ENCODE peak calls at places on chromosomes 5 and 9, in four cellular contexts. B is H1, O is GM12878, L is HCT116. Q is an unnamed sample.

GRCh38 chr5:55904152-55904551 is 53.0 kb downstream of the IL31RA start:
- DNase-seq in O (no peak), L (no peak), B (no peak), Q (no peak)

GRCh38 chr9:77497322-77498198 is 150.6 kb downstream of the GNA14 start:
- DNase-seq in L (no peak), O (no peak), B (no peak), Q (no peak)

GRCh38 chr9:706606-707451 is 134.7 kb upstream of the DMRT1 start:
- DNase-seq in B (no peak), O (no peak), L (no peak), Q (peak)

GRCh38 chr9:132381966-132382541 is 24.6 kb downstream of the TTF1 start:
- DNase-seq in B (no peak), O (peak), L (no peak), Q (no peak)

GRCh38 chr5:12272389-12272788 is 368.1 kb upstream of the CTNND2 start:
- DNase-seq in O (no peak), B (peak), L (no peak), Q (no peak)

GRCh38 chr9:23663536-23663935 is 162.5 kb downstream of the ELAVL2 start:
- DNase-seq in L (no peak), O (no peak), B (no peak), Q (no peak)

GRCh38 chr5:148382961-148383360 is 797 bp upstream of the FBXO38 start:
- DNase-seq in O (no peak), B (no peak), L (no peak), Q (no peak)

GRCh38 chr9:111287127-111287526 is 42.9 kb downstream of the OR2K2 start:
- DNase-seq in B (no peak), L (peak), O (no peak), Q (no peak)

GRCh38 chr9:119961774-119962408 is 592.7 kb upstream of the BRINP1 start:
- DNase-seq in B (peak), O (no peak), L (peak), Q (peak)

GRCh38 chr5:14702238-14702839 is 37.8 kb downstream of the OTULIN start:
- DNase-seq in B (no peak), L (no peak), O (no peak), Q (no peak)

GRCh38 chr5:126857472-126858410 is 80.8 kb downstream of the LMNB1 start:
- DNase-seq in B (no peak), O (no peak), L (no peak), Q (no peak)

GRCh38 chr5:133344266-133344665 is 268.1 kb downstream of the FSTL4 start:
- DNase-seq in B (no peak), O (no peak), L (no peak), Q (no peak)

GRCh38 chr5:148858106-148858505 is 31.7 kb downstream of the ADRB2 start:
- DNase-seq in B (no peak), O (no peak), L (no peak), Q (no peak)

GRCh38 chr9:37325778-37326177 is 96.7 kb upstream of the GRHPR start:
- DNase-seq in L (no peak), O (no peak), B (no peak), Q (no peak)

GRCh38 chr5:100779669-100780375 is 123.3 kb downstream of the ST8SIA4 start:
- DNase-seq in O (no peak), L (no peak), B (no peak), Q (no peak)

GRCh38 chr5:138694146-138694545 is 59.1 kb upstream of the CTNNA1 start:
- DNase-seq in B (no peak), O (no peak), L (no peak), Q (no peak)

GRCh38 chr9:129491486-129491855 is 129.4 kb downstream of the C9orf50 start:
- DNase-seq in O (no peak), L (no peak), B (no peak), Q (no peak)

GRCh38 chr5:153969563-153969895 is 69.2 kb downstream of the FAM114A2 start:
- DNase-seq in B (no peak), O (no peak), L (no peak), Q (no peak)

GRCh38 chr5:80255425-80255751 is 460 bp downstream of the SERINC5 start:
- DNase-seq in L (no peak), B (no peak), O (no peak), Q (no peak)

DNA sequence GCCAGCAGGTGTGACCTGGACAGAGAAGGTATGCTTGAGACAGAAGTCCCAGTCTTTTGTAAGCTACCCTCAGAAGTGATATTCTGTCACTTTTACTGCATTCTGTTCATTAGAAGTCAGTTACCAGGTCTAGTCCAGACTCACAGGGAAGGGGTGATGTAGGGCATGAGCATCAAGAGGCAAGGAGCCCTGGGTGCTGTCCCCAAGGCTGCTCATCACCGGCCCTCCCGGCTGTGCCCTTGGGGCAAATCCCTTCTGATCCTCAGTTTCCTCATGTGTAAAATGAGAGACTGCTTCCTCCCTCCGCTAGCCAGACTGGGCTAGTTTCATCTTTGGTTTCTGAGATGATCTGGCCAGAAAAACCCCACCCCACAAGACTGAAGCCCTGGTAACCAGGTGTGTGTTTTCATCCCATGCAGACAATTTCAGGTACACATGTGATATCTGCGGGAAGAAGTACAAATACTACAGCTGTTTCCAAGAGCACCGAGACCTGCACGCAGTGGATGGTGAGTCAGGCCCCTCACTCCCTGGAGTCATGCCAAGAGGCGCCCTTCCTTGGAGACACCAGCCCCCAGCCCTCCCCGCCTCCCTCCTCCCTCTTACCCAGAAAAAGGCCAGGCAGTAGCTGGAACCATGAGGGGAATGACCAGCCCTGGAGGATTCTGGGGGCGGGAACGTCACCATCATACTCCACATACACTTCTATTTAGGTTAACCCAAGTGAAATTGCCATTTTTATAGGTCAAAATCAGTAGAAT is 71.0 kb downstream of the AMBP start:
- DNase-seq in B (no peak), O (no peak), L (no peak), Q (no peak)
- TF ChIP-seq SRF in B (no peak), O (no peak), L (no peak), Q (no peak)

GRCh38 chr9:121744002-121744686 is 92.7 kb downstream of the DAB2IP start:
- DNase-seq in L (no peak), O (no peak), B (no peak), Q (peak)
- TF ChIP-seq SRF in L (no peak), O (no peak), B (no peak), Q (no peak)

GRCh38 chr5:68239485-68239884 is 23.9 kb downstream of the PIK3R1 start:
- DNase-seq in O (no peak), L (no peak), B (no peak), Q (peak)
- TF ChIP-seq SRF in O (no peak), L (no peak), B (no peak), Q (no peak)

DNA sequence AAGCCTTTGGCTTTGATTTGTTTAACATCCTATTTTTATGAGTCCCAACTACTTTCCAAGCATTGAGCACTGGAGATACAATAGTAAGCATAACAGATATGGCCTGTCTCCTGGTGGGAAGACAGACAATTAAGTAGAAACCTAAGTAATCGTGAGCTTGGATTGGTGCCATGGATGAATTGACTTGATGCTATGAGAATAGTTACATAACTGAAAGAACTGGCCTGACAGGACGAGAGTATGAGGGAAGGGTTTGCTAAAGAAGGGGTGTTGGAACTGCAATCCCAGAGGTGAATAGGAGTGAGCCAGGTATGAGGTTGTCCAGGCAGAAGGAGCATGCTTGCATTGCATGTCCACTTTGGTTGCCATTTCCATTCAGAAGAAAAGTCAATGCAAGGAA is 52.4 kb downstream of the GPR21 start:
- DNase-seq in L (no peak), B (no peak), O (no peak), Q (no peak)
- TF ChIP-seq SRF in L (no peak), B (no peak), O (no peak), Q (no peak)

GRCh38 chr5:69038539-69038938 is 55.3 kb upstream of the SLC30A5 start:
- DNase-seq in O (no peak), L (no peak), B (no peak), Q (peak)

GRCh38 chr5:69032009-69032408 is 61.8 kb upstream of the SLC30A5 start:
- DNase-seq in B (no peak), O (no peak), L (no peak), Q (no peak)

GRCh38 chr5:69039829-69040228 is 54.0 kb upstream of the SLC30A5 start:
- DNase-seq in O (no peak), L (no peak), B (no peak), Q (no peak)

GRCh38 chr5:69033690-69034089 is 60.1 kb upstream of the SLC30A5 start:
- DNase-seq in O (no peak), B (no peak), L (no peak), Q (no peak)

GRCh38 chr5:69035665-69036064 is 58.1 kb upstream of the SLC30A5 start:
- DNase-seq in O (no peak), B (no peak), L (no peak), Q (no peak)
- TF ChIP-seq SRF in O (no peak), B (no peak), L (no peak), Q (no peak)

GRCh38 chr9:94639045-94639995 is at the start of gene FBP1:
- DNase-seq in B (no peak), L (no peak), O (no peak), Q (no peak)
- TF ChIP-seq SRF in B (no peak), L (no peak), O (no peak), Q (no peak)

GRCh38 chr9:137745541-137745991 is 126.8 kb downstream of the EHMT1 start:
- DNase-seq in B (no peak), O (peak), L (peak), Q (peak)
- TF ChIP-seq SRF in B (no peak), O (no peak), L (no peak), Q (no peak)

GRCh38 chr5:91339053-91339710 is 43.9 kb downstream of the ARRDC3 start:
- DNase-seq in B (peak), O (no peak), L (no peak), Q (no peak)
- TF ChIP-seq SRF in B (no peak), O (no peak), L (no peak), Q (no peak)

DNA sequence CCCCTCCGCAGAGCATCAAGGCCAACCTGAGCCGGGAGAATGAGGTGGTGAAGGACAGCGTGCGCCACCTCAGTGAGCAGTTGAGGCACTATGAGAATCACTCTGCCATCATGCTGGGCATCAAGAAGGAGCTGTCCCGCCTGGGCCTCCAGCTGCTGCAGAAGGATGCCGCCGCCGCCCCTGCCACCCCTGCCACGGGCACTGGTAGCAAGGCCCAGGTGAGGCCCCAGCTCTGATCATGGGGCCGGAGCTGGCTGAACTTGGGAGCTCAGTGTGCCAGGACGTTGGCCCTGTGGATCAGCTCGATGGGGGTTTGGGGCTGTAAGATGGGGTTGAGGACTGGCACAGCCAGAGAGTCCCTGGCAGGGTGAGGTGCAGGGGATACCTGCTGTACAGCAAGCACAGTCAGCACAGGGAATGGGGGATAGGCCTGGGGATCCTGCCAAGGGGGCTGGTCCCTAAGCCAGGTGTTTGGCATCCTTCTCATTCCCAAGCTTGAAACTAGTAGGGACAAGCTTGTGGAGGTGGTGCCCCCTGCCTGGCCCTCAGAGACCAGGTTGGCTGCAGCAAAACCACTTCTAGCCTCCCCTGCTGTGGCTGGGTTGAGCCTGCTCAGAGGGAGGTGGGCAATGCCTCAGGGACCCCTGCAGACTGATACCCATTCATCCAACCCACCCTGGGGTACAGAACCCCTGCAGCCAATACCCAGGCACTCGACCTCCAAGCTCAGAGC is 22.5 kb downstream of the OLFML2A start:
- DNase-seq in B (no peak), L (no peak), O (no peak), Q (no peak)
- TF ChIP-seq SRF in B (no peak), L (no peak), O (no peak), Q (no peak)

GRCh38 chr9:22210262-22210661 is 201.2 kb upstream of the CDKN2B start:
- DNase-seq in B (no peak), L (no peak), O (no peak), Q (no peak)

GRCh38 chr9:22214021-22214420 is 204.9 kb upstream of the CDKN2B start:
- DNase-seq in B (no peak), O (no peak), L (no peak), Q (no peak)

GRCh38 chr9:22210936-22211335 is 201.8 kb upstream of the CDKN2B start:
- DNase-seq in O (no peak), L (no peak), B (no peak), Q (no peak)

GRCh38 chr9:22208846-22209585 is 199.9 kb upstream of the CDKN2B start:
- DNase-seq in O (no peak), L (no peak), B (no peak), Q (no peak)

DNA sequence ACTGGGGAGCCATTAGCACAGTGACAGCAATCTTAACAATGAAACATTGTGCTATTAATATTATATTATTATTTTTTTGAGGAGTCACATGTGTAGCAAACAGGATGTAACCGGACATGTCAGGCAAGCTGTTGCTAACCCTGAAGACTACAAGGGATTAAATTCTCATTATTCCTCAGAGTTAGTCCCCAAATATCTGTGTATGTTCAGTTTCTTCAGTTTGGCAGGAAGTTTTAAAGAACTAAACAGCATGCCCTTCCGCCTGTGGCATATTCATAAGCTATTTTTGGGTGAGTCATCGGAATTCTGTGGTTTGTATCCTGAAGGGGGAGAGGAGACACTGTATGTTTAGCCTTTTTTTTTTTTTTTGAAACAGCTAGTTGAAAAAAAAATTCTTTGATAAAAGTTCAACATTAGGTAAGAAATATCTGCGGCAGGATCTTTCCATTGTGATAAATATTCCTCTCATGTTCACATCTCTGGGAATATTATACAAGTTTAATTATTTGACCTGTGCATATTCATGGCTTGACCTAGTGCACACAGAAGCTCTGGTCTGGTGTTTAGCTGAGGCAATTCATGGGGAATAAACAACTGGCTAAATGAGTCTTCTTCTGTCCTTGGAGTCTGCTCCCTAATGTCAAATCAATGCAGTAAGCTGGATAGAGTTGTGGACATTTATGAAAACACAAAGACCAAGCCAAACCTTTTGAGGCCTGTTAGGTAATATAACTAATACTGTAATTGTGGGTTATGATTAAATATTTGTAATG is 202.7 kb upstream of the CDKN2B start:
- DNase-seq in O (no peak), B (no peak), L (peak), Q (peak)
- TF ChIP-seq SRF in O (no peak), B (no peak), L (no peak), Q (no peak)

Q was measured in HepG2.